ENCODE peak calls at places on chromosomes 7 and 10, in six cellular contexts. One of them, this sample, is unnamed.

GRCh38 chr7:21020667-21021066 is 234.0 kb upstream of the SP8 start:
- DNase-seq in Panc1: no peak
- DNase-seq in adrenal gland: no peak
- DNase-seq in ascending aorta: no peak
- DNase-seq in lower lobe of right lung: no peak
- DNase-seq in heart right ventricle: no peak
- DNase-seq in this sample: no peak

GRCh38 chr10:102523250-102524029 is 19.7 kb downstream of the SUFU start:
- DNase-seq in Panc1: no peak
- DNase-seq in adrenal gland: peak; percentile 22
- DNase-seq in ascending aorta: no peak
- DNase-seq in lower lobe of right lung: no peak
- DNase-seq in heart right ventricle: peak; percentile 44
- DNase-seq in this sample: no peak

GRCh38 chr7:92178928-92179373 is at the start of gene LRRD1:
- DNase-seq in Panc1: peak; percentile 53
- DNase-seq in adrenal gland: peak; percentile 89
- DNase-seq in ascending aorta: peak; percentile 46
- DNase-seq in lower lobe of right lung: peak; percentile 94
- DNase-seq in heart right ventricle: peak; percentile 89
- DNase-seq in this sample: peak; percentile 86

GRCh38 chr7:150311711-150312110 is 11.4 kb upstream of the LRRC61 start:
- DNase-seq in Panc1: no peak
- DNase-seq in adrenal gland: no peak
- DNase-seq in ascending aorta: no peak
- DNase-seq in lower lobe of right lung: no peak
- DNase-seq in heart right ventricle: no peak
- DNase-seq in this sample: no peak

GRCh38 chr7:133570321-133570720 is 317.4 kb downstream of the EXOC4 start:
- DNase-seq in Panc1: no peak
- DNase-seq in adrenal gland: no peak
- DNase-seq in ascending aorta: no peak
- DNase-seq in lower lobe of right lung: no peak
- DNase-seq in heart right ventricle: no peak
- DNase-seq in this sample: no peak

GRCh38 chr10:98908868-98909267 is 326.8 kb downstream of the HPSE2 start:
- DNase-seq in Panc1: no peak
- DNase-seq in adrenal gland: no peak
- DNase-seq in ascending aorta: no peak
- DNase-seq in lower lobe of right lung: no peak
- DNase-seq in heart right ventricle: no peak
- DNase-seq in this sample: no peak

GRCh38 chr10:131855763-131856401 is 44.9 kb upstream of the PPP2R2D start:
- DNase-seq in Panc1: no peak
- DNase-seq in adrenal gland: no peak
- DNase-seq in ascending aorta: no peak
- DNase-seq in lower lobe of right lung: peak; percentile 12
- DNase-seq in heart right ventricle: no peak
- DNase-seq in this sample: no peak

GRCh38 chr7:79646278-79646677 is 192.8 kb upstream of the MAGI2 start:
- DNase-seq in Panc1: no peak
- DNase-seq in adrenal gland: no peak
- DNase-seq in ascending aorta: no peak
- DNase-seq in lower lobe of right lung: no peak
- DNase-seq in heart right ventricle: no peak
- DNase-seq in this sample: no peak

GRCh38 chr10:21212912-21213311 is 312.6 kb downstream of the SKIDA1 start:
- DNase-seq in Panc1: no peak
- DNase-seq in adrenal gland: peak; percentile 37
- DNase-seq in ascending aorta: no peak
- DNase-seq in lower lobe of right lung: no peak
- DNase-seq in heart right ventricle: no peak
- DNase-seq in this sample: no peak

GRCh38 chr10:60646966-60647796 is 131.1 kb upstream of the CDK1 start:
- DNase-seq in Panc1: peak; percentile 42
- DNase-seq in adrenal gland: peak; percentile 52
- DNase-seq in ascending aorta: no peak
- DNase-seq in lower lobe of right lung: no peak
- DNase-seq in heart right ventricle: no peak
- DNase-seq in this sample: no peak

GRCh38 chr10:44102726-44103255 is 282.1 kb downstream of the CXCL12 start:
- DNase-seq in Panc1: no peak
- DNase-seq in adrenal gland: no peak
- DNase-seq in ascending aorta: no peak
- DNase-seq in lower lobe of right lung: no peak
- DNase-seq in heart right ventricle: no peak
- DNase-seq in this sample: no peak

GRCh38 chr10:131961777-131962450 is 19.8 kb downstream of the BNIP3 start:
- DNase-seq in Panc1: no peak
- DNase-seq in adrenal gland: no peak
- DNase-seq in ascending aorta: no peak
- DNase-seq in lower lobe of right lung: no peak
- DNase-seq in heart right ventricle: no peak
- DNase-seq in this sample: no peak

GRCh38 chr7:52107355-52107754 is 790.7 kb upstream of the COBL start:
- DNase-seq in Panc1: no peak
- DNase-seq in adrenal gland: no peak
- DNase-seq in ascending aorta: no peak
- DNase-seq in lower lobe of right lung: no peak
- DNase-seq in heart right ventricle: no peak
- DNase-seq in this sample: no peak

GRCh38 chr7:12771378-12771877 is 84.0 kb downstream of the ARL4A start:
- DNase-seq in Panc1: no peak
- DNase-seq in adrenal gland: peak; percentile 71
- DNase-seq in ascending aorta: no peak
- DNase-seq in lower lobe of right lung: no peak
- DNase-seq in heart right ventricle: peak; percentile 12
- DNase-seq in this sample: no peak

GRCh38 chr7:149791411-149792219 is 18.2 kb upstream of the ZNF467 start:
- DNase-seq in Panc1: no peak
- DNase-seq in adrenal gland: no peak
- DNase-seq in ascending aorta: no peak
- DNase-seq in lower lobe of right lung: no peak
- DNase-seq in heart right ventricle: no peak
- DNase-seq in this sample: no peak

GRCh38 chr10:95588025-95588424 is 26.9 kb upstream of the SORBS1 start:
- DNase-seq in Panc1: no peak
- DNase-seq in adrenal gland: no peak
- DNase-seq in ascending aorta: no peak
- DNase-seq in lower lobe of right lung: no peak
- DNase-seq in heart right ventricle: no peak
- DNase-seq in this sample: no peak

GRCh38 chr10:27890971-27891370 is 107.9 kb downstream of the ODAD2 start:
- DNase-seq in Panc1: no peak
- DNase-seq in adrenal gland: no peak
- DNase-seq in ascending aorta: no peak
- DNase-seq in lower lobe of right lung: no peak
- DNase-seq in heart right ventricle: no peak
- DNase-seq in this sample: no peak

GRCh38 chr7:2725178-2726105 is 37.4 kb downstream of the AMZ1 start:
- DNase-seq in Panc1: no peak
- DNase-seq in adrenal gland: no peak
- DNase-seq in ascending aorta: no peak
- DNase-seq in lower lobe of right lung: peak; percentile 41
- DNase-seq in heart right ventricle: no peak
- DNase-seq in this sample: no peak

GRCh38 chr10:33291053-33291592 is 43.3 kb downstream of the NRP1 start:
- DNase-seq in Panc1: no peak
- DNase-seq in adrenal gland: no peak
- DNase-seq in ascending aorta: no peak
- DNase-seq in lower lobe of right lung: no peak
- DNase-seq in heart right ventricle: no peak
- DNase-seq in this sample: no peak

DNA sequence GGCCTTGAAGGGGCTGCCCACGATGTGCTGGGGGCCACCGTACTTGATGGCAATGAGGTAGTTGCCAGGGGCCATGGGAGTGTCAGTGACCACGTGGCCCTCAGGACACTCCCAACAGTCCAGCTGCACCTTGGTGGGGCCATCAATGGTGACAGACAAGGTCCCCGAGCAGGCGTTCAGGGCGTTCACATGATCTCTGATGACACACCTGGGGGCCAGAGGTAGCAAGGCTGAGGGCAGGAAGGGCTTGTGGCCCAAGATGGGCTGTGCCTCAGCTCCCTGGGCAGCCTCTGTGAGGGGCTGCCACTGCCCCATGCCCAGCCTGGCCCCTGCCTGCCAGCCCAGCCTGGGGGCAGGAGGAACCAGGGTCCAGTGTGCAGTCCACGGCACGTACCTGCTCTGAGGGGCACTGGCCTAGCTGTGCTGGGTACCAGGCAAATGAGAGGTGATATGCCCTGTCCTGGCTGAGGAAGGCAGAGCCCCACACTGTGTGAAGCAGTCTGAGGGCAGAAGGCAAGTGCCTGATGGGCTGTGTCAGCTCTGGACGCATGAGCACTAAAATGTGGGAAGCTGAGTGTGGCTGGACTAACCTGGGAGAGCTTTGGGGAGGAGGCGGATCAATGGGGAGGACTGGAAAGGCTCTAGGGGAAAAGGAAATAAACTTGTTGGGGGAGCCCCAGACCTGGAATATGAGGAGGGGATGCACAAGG is 3.5 kb upstream of the KCP start:
- DNase-seq in Panc1: no peak
- DNase-seq in adrenal gland: no peak
- DNase-seq in ascending aorta: no peak
- DNase-seq in lower lobe of right lung: no peak
- DNase-seq in heart right ventricle: no peak
- DNase-seq in this sample: no peak
- H3K27me3 ChIP-seq in Panc1: no peaks in the 10 kb centered on the region
- H3K27me3 ChIP-seq in adrenal gland: peaks cover 28% of the 10 kb centered on the region
- H3K27me3 ChIP-seq in ascending aorta: no peaks in the 10 kb centered on the region
- H3K27me3 ChIP-seq in lower lobe of right lung: peaks cover 70% of the 10 kb centered on the region
- H3K27me3 ChIP-seq in heart right ventricle: peaks cover 69% of the 10 kb centered on the region
- H3K27me3 ChIP-seq in this sample: peaks cover 45% of the 10 kb centered on the region

GRCh38 chr10:133087045-133087678 is 562 bp upstream of the ADGRA1 start:
- DNase-seq in Panc1: no peak
- DNase-seq in adrenal gland: no peak
- DNase-seq in ascending aorta: no peak
- DNase-seq in lower lobe of right lung: no peak
- DNase-seq in heart right ventricle: no peak
- DNase-seq in this sample: no peak

GRCh38 chr10:133085251-133086125 is 2.2 kb upstream of the ADGRA1 start:
- DNase-seq in Panc1: no peak
- DNase-seq in adrenal gland: no peak
- DNase-seq in ascending aorta: no peak
- DNase-seq in lower lobe of right lung: no peak
- DNase-seq in heart right ventricle: no peak
- DNase-seq in this sample: no peak

GRCh38 chr10:133087679-133088523 is at the start of gene ADGRA1:
- DNase-seq in Panc1: no peak
- DNase-seq in adrenal gland: no peak
- DNase-seq in ascending aorta: no peak
- DNase-seq in lower lobe of right lung: no peak
- DNase-seq in heart right ventricle: no peak
- DNase-seq in this sample: no peak

GRCh38 chr10:133084491-133084890 is 3.2 kb upstream of the ADGRA1 start:
- DNase-seq in Panc1: no peak
- DNase-seq in adrenal gland: no peak
- DNase-seq in ascending aorta: no peak
- DNase-seq in lower lobe of right lung: no peak
- DNase-seq in heart right ventricle: no peak
- DNase-seq in this sample: no peak

GRCh38 chr10:133086247-133086646 is 1.5 kb upstream of the ADGRA1 start:
- DNase-seq in Panc1: no peak
- DNase-seq in adrenal gland: no peak
- DNase-seq in ascending aorta: no peak
- DNase-seq in lower lobe of right lung: no peak
- DNase-seq in heart right ventricle: no peak
- DNase-seq in this sample: no peak
- H3K27me3 ChIP-seq in Panc1: peaks cover 11% of the 10 kb centered on the region
- H3K27me3 ChIP-seq in adrenal gland: peaks cover 58% of the 10 kb centered on the region
- H3K27me3 ChIP-seq in ascending aorta: no peaks in the 10 kb centered on the region
- H3K27me3 ChIP-seq in lower lobe of right lung: peaks cover 86% of the 10 kb centered on the region
- H3K27me3 ChIP-seq in heart right ventricle: peaks cover 81% of the 10 kb centered on the region
- H3K27me3 ChIP-seq in this sample: peaks cover 13% of the 10 kb centered on the region

GRCh38 chr7:32299133-32299702 is 191.0 kb downstream of the LSM5 start:
- DNase-seq in Panc1: no peak
- DNase-seq in adrenal gland: peak; percentile 25
- DNase-seq in ascending aorta: no peak
- DNase-seq in lower lobe of right lung: no peak
- DNase-seq in heart right ventricle: peak; percentile 69
- DNase-seq in this sample: no peak
- H3K27me3 ChIP-seq in Panc1: peaks cover 8% of the 10 kb centered on the region
- H3K27me3 ChIP-seq in adrenal gland: peaks cover 31% of the 10 kb centered on the region
- H3K27me3 ChIP-seq in ascending aorta: peaks cover 10% of the 10 kb centered on the region
- H3K27me3 ChIP-seq in lower lobe of right lung: peaks cover 38% of the 10 kb centered on the region
- H3K27me3 ChIP-seq in heart right ventricle: peaks cover 50% of the 10 kb centered on the region
- H3K27me3 ChIP-seq in this sample: peaks cover 42% of the 10 kb centered on the region

GRCh38 chr7:122299624-122299934 is 5.0 kb downstream of the FEZF1 start:
- DNase-seq in Panc1: no peak
- DNase-seq in adrenal gland: no peak
- DNase-seq in ascending aorta: no peak
- DNase-seq in lower lobe of right lung: no peak
- DNase-seq in heart right ventricle: no peak
- DNase-seq in this sample: no peak

GRCh38 chr7:122300607-122301079 is 3.9 kb downstream of the FEZF1 start:
- DNase-seq in Panc1: no peak
- DNase-seq in adrenal gland: no peak
- DNase-seq in ascending aorta: no peak
- DNase-seq in lower lobe of right lung: peak; percentile 49
- DNase-seq in heart right ventricle: no peak
- DNase-seq in this sample: no peak

GRCh38 chr7:122301291-122301690 is 3.3 kb downstream of the FEZF1 start:
- DNase-seq in Panc1: no peak
- DNase-seq in adrenal gland: no peak
- DNase-seq in ascending aorta: no peak
- DNase-seq in lower lobe of right lung: no peak
- DNase-seq in heart right ventricle: no peak
- DNase-seq in this sample: no peak

GRCh38 chr7:122298618-122299017 is 5.9 kb downstream of the FEZF1 start:
- DNase-seq in Panc1: no peak
- DNase-seq in adrenal gland: no peak
- DNase-seq in ascending aorta: no peak
- DNase-seq in lower lobe of right lung: no peak
- DNase-seq in heart right ventricle: no peak
- DNase-seq in this sample: no peak

GRCh38 chr7:122299935-122300606 is 4.5 kb downstream of the FEZF1 start:
- DNase-seq in Panc1: no peak
- DNase-seq in adrenal gland: no peak
- DNase-seq in ascending aorta: no peak
- DNase-seq in lower lobe of right lung: no peak
- DNase-seq in heart right ventricle: no peak
- DNase-seq in this sample: no peak
- H3K27me3 ChIP-seq in Panc1: peaks cover 37% of the 10 kb centered on the region
- H3K27me3 ChIP-seq in adrenal gland: peaks cover 81% of the 10 kb centered on the region
- H3K27me3 ChIP-seq in ascending aorta: peaks cover 18% of the 10 kb centered on the region
- H3K27me3 ChIP-seq in lower lobe of right lung: peaks cover 85% of the 10 kb centered on the region
- H3K27me3 ChIP-seq in heart right ventricle: peaks cover 100% of the 10 kb centered on the region
- H3K27me3 ChIP-seq in this sample: peaks cover 59% of the 10 kb centered on the region

GRCh38 chr7:29808075-29808786 is 1.9 kb downstream of the WIPF3 start:
- DNase-seq in Panc1: no peak
- DNase-seq in adrenal gland: no peak
- DNase-seq in ascending aorta: no peak
- DNase-seq in lower lobe of right lung: no peak
- DNase-seq in heart right ventricle: no peak
- DNase-seq in this sample: no peak
- H3K27me3 ChIP-seq in Panc1: peaks cover 27% of the 10 kb centered on the region
- H3K27me3 ChIP-seq in adrenal gland: no peaks in the 10 kb centered on the region
- H3K27me3 ChIP-seq in ascending aorta: no peaks in the 10 kb centered on the region
- H3K27me3 ChIP-seq in lower lobe of right lung: peaks cover 73% of the 10 kb centered on the region
- H3K27me3 ChIP-seq in heart right ventricle: peaks cover 78% of the 10 kb centered on the region
- H3K27me3 ChIP-seq in this sample: peaks cover 66% of the 10 kb centered on the region